ENCODE peak calls at places on chromosomes 6 and 20, in eight cellular contexts. B is stimulated activated CD4-positive, alpha-beta T cell treated with anti-CD3 and anti-CD28 coated beads, Interleukin-12 subunit alpha, Interleukin-12 subunit beta, amount 100 ng/mL, for 24 hours; H is H9; N is T-helper 22 cell; C is Caki2; I is dorsolateral prefrontal cortex; F is fibroblast of villous mesenchyme; D is NT2/D1. G is an unnamed sample.

GRCh38 chr6:169859978-169860703 is 108.7 kb downstream of the ERMARD start:
- DNase-seq in H (no peak), F (no peak), N (no peak), C (no peak), I (no peak), D (no peak), B (no peak), G (no peak)

GRCh38 chr6:5582758-5583157 is 321.4 kb downstream of the FARS2 start:
- DNase-seq in F (peak; percentile 14), B (no peak), H (no peak), D (no peak), C (no peak), I (no peak), N (no peak), G (no peak)

GRCh38 chr6:218153-219018 is 73.9 kb upstream of the DUSP22 start:
- DNase-seq in C (peak; percentile 64), D (no peak), H (no peak), B (no peak), N (no peak), I (no peak), F (no peak), G (no peak)

GRCh38 chr6:168962886-168963285 is 290.8 kb downstream of the THBS2 start:
- DNase-seq in N (no peak), B (no peak), C (no peak), I (no peak), D (no peak), F (no peak), H (no peak), G (no peak)

GRCh38 chr6:44270526-44271405 is 516 bp downstream of the TMEM151B start:
- DNase-seq in C (no peak), B (no peak), I (no peak), F (no peak), D (no peak), H (peak; percentile 73), N (no peak), G (no peak)

GRCh38 chr6:125123468-125124249 is 29.9 kb upstream of the TPD52L1 start:
- DNase-seq in C (no peak), B (no peak), H (no peak), N (no peak), F (no peak), I (no peak), D (no peak), G (no peak)

GRCh38 chr6:79671605-79672266 is 40.6 kb downstream of the SH3BGRL2 start:
- DNase-seq in B (no peak), H (peak; percentile 31), I (no peak), F (peak; percentile 11), C (peak; percentile 80), D (no peak), N (no peak), G (peak; percentile 1)

GRCh38 chr20:22999756-23000155 is 35.4 kb upstream of the SSTR4 start:
- DNase-seq in F (no peak), D (no peak), B (no peak), H (no peak), I (no peak), N (no peak), C (peak; percentile 27), G (no peak)

GRCh38 chr20:62376112-62377063 is 9.3 kb upstream of the LAMA5 start:
- DNase-seq in N (no peak), H (peak; percentile 94), I (no peak), D (peak; percentile 87), C (no peak), B (no peak), F (peak; percentile 91), G (no peak)

GRCh38 chr6:47153066-47153755 is 111.1 kb upstream of the ADGRF1 start:
- DNase-seq in H (no peak), F (peak; percentile 38), D (no peak), C (peak; percentile 27), B (no peak), N (no peak), I (no peak), G (no peak)

G was measured in effector memory CD4-positive, alpha-beta T cell.